ENCODE peak calls at places on chromosomes 6 and 20, in five cellular contexts. K is fibroblast of mammary gland, V is Calu3, Y is pancreas, O is choroid plexus epithelial cell. H is an unnamed sample.

GRCh38 chr6:37050854-37051137 is 45.3 kb downstream of the FGD2 start:
- DNase-seq in K (no peak), V (no peak), Y (no peak), O (no peak), H (no peak)

GRCh38 chr6:142867988-142868818 is 76.8 kb downstream of the HIVEP2 start:
- DNase-seq in K (peak; percentile 58), V (peak; percentile 55), Y (no peak), O (peak; percentile 65), H (no peak)

GRCh38 chr6:71730284-71730683 is 156.1 kb upstream of the RIMS1 start:
- DNase-seq in K (no peak), V (no peak), Y (no peak), O (no peak), H (no peak)

GRCh38 chr6:84568971-84569370 is 195.4 kb downstream of the TBX18 start:
- DNase-seq in K (peak; percentile 73), V (peak; percentile 12), Y (no peak), O (peak; percentile 89), H (no peak)

GRCh38 chr6:33616913-33617312 is 4.2 kb upstream of the ITPR3 start:
- DNase-seq in K (no peak), V (no peak), Y (no peak), O (peak; percentile 37), H (no peak)

GRCh38 chr20:39825950-39826349 is 863.1 kb downstream of the MAFB start:
- DNase-seq in K (peak; percentile 50), V (no peak), Y (no peak), O (peak; percentile 79), H (no peak)

GRCh38 chr20:21554376-21554890 is 40.6 kb upstream of the NKX2-2 start:
- DNase-seq in K (no peak), V (no peak), Y (no peak), O (no peak), H (no peak)

GRCh38 chr6:55853008-55854001 is 22.1 kb downstream of the BMP5 start:
- DNase-seq in K (no peak), V (no peak), Y (no peak), O (no peak), H (no peak)

GRCh38 chr20:57988422-57988821 is 240.0 kb downstream of the ANKRD60 start:
- DNase-seq in K (no peak), V (no peak), Y (no peak), O (no peak), H (no peak)

GRCh38 chr6:47362857-47363461 is 53.3 kb upstream of the TNFRSF21 start:
- DNase-seq in K (no peak), V (peak; percentile 23), Y (no peak), O (no peak), H (no peak)

GRCh38 chr6:168247456-168248147 is 72.0 kb downstream of the DACT2 start:
- DNase-seq in K (no peak), V (peak; percentile 67), Y (peak; percentile 84), O (peak; percentile 11), H (no peak)

GRCh38 chr6:26330835-26331808 is 33.9 kb upstream of the BTN3A2 start:
- DNase-seq in K (peak; percentile 66), V (peak; percentile 65), Y (no peak), O (peak; percentile 53), H (no peak)

GRCh38 chr6:107657755-107658461 is 166.2 kb downstream of the SCML4 start:
- DNase-seq in K (peak; percentile 69), V (no peak), Y (no peak), O (peak; percentile 88), H (peak; percentile 92)

GRCh38 chr6:33862536-33862935 is 58.7 kb upstream of the MLN start:
- DNase-seq in K (no peak), V (no peak), Y (no peak), O (no peak), H (no peak)

GRCh38 chr6:163745566-163746400 is 331.3 kb downstream of the QKI start:
- DNase-seq in K (peak; percentile 90), V (no peak), Y (no peak), O (peak; percentile 95), H (no peak)

GRCh38 chr6:70292144-70292543 is 10.7 kb downstream of the COL9A1 start:
- DNase-seq in K (no peak), V (no peak), Y (no peak), O (no peak), H (no peak)

DNA sequence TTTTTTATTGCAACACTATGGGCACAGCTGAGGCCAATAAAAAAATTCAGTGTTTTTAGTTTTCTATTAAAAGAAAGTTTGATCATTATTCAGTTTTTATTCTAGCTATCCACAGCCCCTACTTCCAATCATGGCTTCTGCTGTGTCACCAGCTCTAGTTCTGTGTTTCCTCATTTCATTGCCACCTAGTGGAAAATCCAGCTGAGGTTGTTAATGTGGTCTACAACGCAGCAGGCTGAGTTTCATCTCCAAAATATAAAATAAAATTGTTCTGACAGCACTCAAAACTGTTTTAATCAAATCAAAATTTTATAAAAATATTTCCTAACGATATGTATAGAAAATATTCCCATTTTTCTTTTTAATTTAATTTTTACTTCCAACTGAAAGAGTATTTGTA is 13.6 kb downstream of the COL9A1 start:
- DNase-seq in K (no peak), V (peak; percentile 15), Y (no peak), O (peak; percentile 2), H (no peak)
- TF ChIP-seq CTCF in K (peak; percentile 1), V (peak; percentile 14), Y (no peak), O (peak; percentile 33), H (peak; percentile 22)

GRCh38 chr6:138517635-138518034 is 18.3 kb upstream of the NHSL1 start:
- DNase-seq in K (peak; percentile 47), V (peak; percentile 40), Y (no peak), O (peak; percentile 60), H (no peak)

GRCh38 chr6:138522611-138523010 is 23.3 kb upstream of the NHSL1 start:
- DNase-seq in K (no peak), V (no peak), Y (no peak), O (peak; percentile 26), H (no peak)

GRCh38 chr6:138521800-138522199 is 22.5 kb upstream of the NHSL1 start:
- DNase-seq in K (no peak), V (no peak), Y (no peak), O (no peak), H (no peak)

GRCh38 chr6:138518054-138518453 is 18.8 kb upstream of the NHSL1 start:
- DNase-seq in K (no peak), V (no peak), Y (no peak), O (no peak), H (no peak)

GRCh38 chr6:138520463-138520862 is 21.2 kb upstream of the NHSL1 start:
- DNase-seq in K (peak; percentile 38), V (no peak), Y (no peak), O (peak; percentile 52), H (no peak)
- TF ChIP-seq CTCF in K (peak; percentile 25), V (no peak), Y (peak; percentile 15), O (peak; percentile 40), H (peak; percentile 17)

DNA sequence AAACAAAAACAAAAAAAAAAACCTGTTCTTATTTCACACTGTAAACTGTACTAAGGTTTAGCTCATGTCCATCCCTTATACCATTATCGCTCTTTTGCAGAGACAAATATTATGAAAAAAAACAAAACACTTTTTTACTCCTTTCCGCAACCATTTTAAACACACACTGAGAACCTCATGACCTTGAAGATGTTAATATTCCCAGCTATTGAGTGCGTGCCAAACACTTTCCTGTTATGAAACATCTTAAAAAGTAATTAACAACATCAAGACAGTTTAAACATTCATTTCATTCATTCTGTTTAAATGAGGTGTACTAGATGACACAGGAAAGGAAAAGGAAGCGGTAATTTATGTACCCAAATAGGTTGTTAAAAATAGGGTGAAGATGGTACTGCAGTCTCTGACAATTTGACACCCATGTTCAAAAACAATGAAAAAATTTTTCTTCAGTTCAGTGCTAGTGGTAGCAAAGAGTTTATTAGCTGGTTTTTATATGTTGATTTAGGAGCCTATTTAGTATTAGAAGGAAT is 3.9 kb upstream of the ARHGAP18 start:
- DNase-seq in K (no peak), V (no peak), Y (no peak), O (no peak), H (no peak)
- TF ChIP-seq CTCF in K (no peak), V (no peak), Y (no peak), O (no peak), H (no peak)

GRCh38 chr20:25314497-25315417 is 66.9 kb downstream of the PYGB start:
- DNase-seq in K (no peak), V (no peak), Y (no peak), O (no peak), H (peak; percentile 49)
- TF ChIP-seq CTCF in K (no peak), V (no peak), Y (no peak), O (peak; percentile 49), H (no peak)

GRCh38 chr6:157379656-157380457 is 1.1 kb upstream of the ZDHHC14 start:
- DNase-seq in K (peak; percentile 86), V (peak; percentile 83), Y (peak; percentile 95), O (peak; percentile 93), H (peak; percentile 95)

GRCh38 chr6:157380458-157380778 is 572 bp upstream of the ZDHHC14 start:
- DNase-seq in K (no peak), V (peak; percentile 22), Y (no peak), O (no peak), H (no peak)

GRCh38 chr6:157383471-157383870 is 2.5 kb downstream of the ZDHHC14 start:
- DNase-seq in K (no peak), V (no peak), Y (no peak), O (no peak), H (no peak)

GRCh38 chr6:157381631-157382621 is 936 bp downstream of the ZDHHC14 start:
- DNase-seq in K (peak; percentile 37), V (peak; percentile 56), Y (peak; percentile 75), O (peak; percentile 61), H (peak; percentile 88)

DNA sequence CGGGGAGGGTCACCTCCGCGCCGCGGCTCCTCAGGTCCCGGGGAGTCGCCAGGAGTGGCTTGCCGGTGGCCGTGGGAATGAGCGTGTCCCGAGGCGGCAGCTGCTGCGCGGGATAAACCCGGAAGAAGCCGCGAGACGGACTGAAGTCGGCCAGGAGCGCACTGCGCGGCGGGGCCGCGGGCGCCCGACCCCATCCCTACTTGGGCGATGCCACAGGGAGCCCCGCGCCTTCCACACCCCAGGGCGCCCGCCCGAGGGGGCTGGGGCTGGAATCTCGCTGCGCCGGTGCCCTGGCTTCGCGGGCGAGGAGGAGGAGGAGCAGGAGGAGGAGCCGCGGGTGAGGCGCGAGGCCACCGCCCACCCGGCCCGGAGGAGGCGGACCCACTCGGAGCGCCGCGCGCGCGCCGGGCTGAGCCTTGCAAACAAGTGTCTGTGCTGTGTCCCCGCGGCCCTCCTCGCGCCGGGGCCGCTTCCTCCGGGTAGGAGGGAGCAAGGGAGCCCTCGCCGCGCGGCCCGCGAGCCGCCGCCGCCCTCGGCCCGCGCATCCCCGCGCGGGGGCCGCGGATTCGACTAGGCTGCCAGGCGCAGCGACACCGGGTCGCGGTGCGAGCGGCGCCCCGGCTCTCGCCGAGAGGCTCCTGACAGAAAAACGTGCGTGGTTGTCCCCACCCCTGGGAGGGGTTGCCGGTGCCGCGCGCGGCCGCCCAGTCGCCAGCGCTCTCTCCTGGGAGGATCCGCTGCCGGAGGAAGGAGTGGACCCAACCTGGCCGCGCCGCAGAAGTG is at the start of gene ZDHHC14:
- DNase-seq in K (peak; percentile 73), V (peak; percentile 86), Y (peak; percentile 96), O (peak; percentile 84), H (peak; percentile 98)
- TF ChIP-seq CTCF in K (no peak), V (no peak), Y (no peak), O (no peak), H (no peak)